ENCODE peak calls at places on chromosomes 3 and 15, in four cellular contexts. I, Z, K and Y are unnamed samples.
A peak's percentile ranks its signal among the peaks of the same experiment; 100 is the strongest.

GRCh38 chr3:194587438-194587931 is 45.7 kb downstream of the TMEM44 start:
- DNase-seq in Z (peak; percentile 93), K (peak; percentile 95), I (peak; percentile 92), Y (no peak)

GRCh38 chr3:27114684-27115083 is 254.5 kb downstream of the NEK10 start:
- DNase-seq in I (no peak), Z (no peak), K (peak; percentile 54), Y (no peak)

GRCh38 chr3:153633407-153633806 is 471.4 kb downstream of the RAP2B start:
- DNase-seq in I (no peak), Z (no peak), K (no peak), Y (no peak)

GRCh38 chr15:40106203-40107161 is 2.2 kb downstream of the BMF start:
- DNase-seq in I (peak; percentile 88), K (peak; percentile 59), Z (peak; percentile 90), Y (peak; percentile 55)

GRCh38 chr3:157429703-157430102 is 6.9 kb upstream of the PTX3 start:
- DNase-seq in Z (peak; percentile 46), I (peak; percentile 68), K (peak; percentile 83), Y (peak; percentile 65)

GRCh38 chr3:64488938-64489337 is 198.9 kb downstream of the ADAMTS9 start:
- DNase-seq in I (no peak), K (no peak), Z (no peak), Y (no peak)

GRCh38 chr15:49741721-49742120 is 120.9 kb downstream of the DTWD1 start:
- DNase-seq in K (no peak), I (no peak), Z (no peak), Y (no peak)

GRCh38 chr3:143252931-143253330 is 133.4 kb downstream of the CHST2 start:
- DNase-seq in K (no peak), I (no peak), Z (no peak), Y (peak; percentile 79)

GRCh38 chr3:188122571-188123169 is 31.3 kb upstream of the LPP start:
- DNase-seq in Z (no peak), K (peak; percentile 25), I (no peak), Y (no peak)

DNA sequence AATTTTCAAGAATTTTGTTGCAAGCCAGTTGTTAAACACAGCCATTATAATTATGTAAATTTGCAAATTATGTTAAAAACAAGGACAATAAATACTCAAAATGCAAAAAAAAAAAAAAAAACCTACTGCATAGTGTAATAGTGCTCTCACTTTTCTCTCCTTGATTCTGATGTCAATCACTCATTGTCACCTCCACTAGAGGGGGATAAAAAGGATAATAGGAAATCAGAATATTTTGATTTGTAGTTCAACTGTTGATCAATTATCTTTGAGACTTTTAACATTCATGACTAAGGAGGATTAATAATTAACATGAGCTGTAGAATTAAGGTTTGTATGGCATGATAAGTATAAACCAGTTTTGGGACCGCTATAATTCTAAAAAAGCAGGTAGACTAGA is 40.2 kb downstream of the PPARG start:
- DNase-seq in I (no peak), Z (no peak), K (no peak), Y (no peak)
- TF ChIP-seq CTCF in I (no peak), Z (peak; percentile 1), K (no peak), Y (no peak)

GRCh38 chr3:186193534-186194450 is 84.9 kb upstream of the ETV5 start:
- DNase-seq in I (no peak), Z (peak; percentile 13), K (no peak), Y (no peak)
- H3K4me3 ChIP-seq in I (no peak overlapping the region), Z (peak overlapping the region; percentile 16), K (no peak overlapping the region), Y (no peak overlapping the region)

DNA sequence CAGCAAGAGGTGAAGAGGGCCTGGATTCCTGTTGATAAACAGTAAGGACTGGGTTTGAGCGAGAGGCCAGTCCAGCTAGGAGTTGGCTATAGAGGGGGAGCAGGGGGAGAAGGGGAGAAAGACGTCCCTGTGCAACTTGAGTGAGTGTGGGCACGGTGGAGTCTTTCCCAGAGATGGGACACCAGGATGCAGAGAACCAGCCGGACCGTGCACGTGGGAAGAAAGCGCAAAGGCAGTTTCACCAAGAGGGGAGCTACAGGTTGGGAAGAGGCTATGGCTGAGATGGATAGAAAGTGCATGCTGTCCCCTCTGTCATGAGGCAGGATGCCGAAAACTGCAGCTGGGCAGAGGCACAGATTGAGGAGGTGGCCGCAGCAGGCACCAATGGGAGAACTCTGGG is 96.0 kb upstream of the TLE3 start:
- DNase-seq in K (no peak), Z (no peak), I (no peak), Y (no peak)
- TF ChIP-seq CTCF in K (no peak), Z (no peak), I (no peak), Y (no peak)

GRCh38 chr3:138921316-138922292 is 25.3 kb downstream of the FOXL2 start:
- DNase-seq in K (peak; percentile 85), I (peak; percentile 82), Z (peak; percentile 87), Y (peak; percentile 92)
- H3K4me3 ChIP-seq in K (no peak overlapping the region), I (no peak overlapping the region), Z (no peak overlapping the region), Y (no peak overlapping the region)

GRCh38 chr3:52055537-52056351 is 627 bp downstream of the DUSP7 start:
- DNase-seq in Z (peak; percentile 59), K (peak; percentile 57), I (peak; percentile 62), Y (peak; percentile 82)
- TF ChIP-seq CTCF in Z (peak; percentile 10), K (no peak), I (peak; percentile 9), Y (no peak)

GRCh38 chr3:71580636-71581215 is 2.8 kb downstream of the FOXP1 start:
- DNase-seq in I (no peak), K (peak; percentile 4), Z (no peak), Y (no peak)
- H3K4me3 ChIP-seq in I (peak overlapping the region; percentile 72), K (no peak overlapping the region), Z (peak overlapping the region; percentile 67), Y (peak overlapping the region; percentile 85)

DNA sequence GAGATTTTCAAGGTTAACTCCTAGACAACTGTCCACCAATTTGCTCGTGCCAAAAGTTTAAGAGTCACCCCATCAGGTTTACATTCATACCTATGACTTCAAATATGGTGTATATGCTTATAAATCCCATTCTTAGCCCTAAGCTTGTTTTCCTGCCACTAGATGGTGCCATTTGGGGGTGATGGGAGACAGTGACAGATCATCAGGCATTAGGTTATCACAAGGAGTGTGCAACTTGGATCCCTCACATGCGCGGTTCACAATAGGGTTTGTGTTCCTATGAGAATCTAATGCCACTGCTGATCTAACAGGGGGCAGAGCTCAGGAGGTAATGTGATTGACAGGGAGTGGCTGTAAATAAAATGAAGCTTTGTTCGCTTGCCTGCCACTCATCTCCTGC is 182.7 kb downstream of the CNTN6 start:
- DNase-seq in I (no peak), K (peak; percentile 7), Z (no peak), Y (no peak)
- TF ChIP-seq CTCF in I (peak; percentile 14), K (no peak), Z (no peak), Y (no peak)